ENCODE peak calls at places on chromosome 10, in seven cellular contexts. One of them, this sample, is unnamed.

GRCh38 chr10:33066558-33067236 is 108.7 kb upstream of the ITGB1 start:
- DNase-seq in aorta: no peak
- DNase-seq in body of pancreas: no peak
- DNase-seq in pancreas: no peak
- DNase-seq in transverse colon: no peak
- DNase-seq in OCI-LY7: no peak
- DNase-seq in mammary epithelial cell: no peak
- DNase-seq in this sample: no peak

GRCh38 chr10:77410523-77410922 is 227.1 kb downstream of the KCNMA1 start:
- DNase-seq in aorta: no peak
- DNase-seq in body of pancreas: no peak
- DNase-seq in pancreas: no peak
- DNase-seq in transverse colon: no peak
- DNase-seq in OCI-LY7: no peak
- DNase-seq in mammary epithelial cell: no peak
- DNase-seq in this sample: no peak

GRCh38 chr10:110568055-110568735 is 700 bp downstream of the SMC3 start:
- DNase-seq in aorta: no peak
- DNase-seq in body of pancreas: no peak
- DNase-seq in pancreas: no peak
- DNase-seq in transverse colon: peak; percentile 39
- DNase-seq in OCI-LY7: peak; percentile 63
- DNase-seq in mammary epithelial cell: peak; percentile 33
- DNase-seq in this sample: peak; percentile 63

GRCh38 chr10:22320591-22321155 is at the start of gene BMI1:
- DNase-seq in aorta: peak; percentile 81
- DNase-seq in body of pancreas: peak; percentile 78
- DNase-seq in pancreas: peak; percentile 85
- DNase-seq in transverse colon: peak; percentile 80
- DNase-seq in OCI-LY7: peak; percentile 55
- DNase-seq in mammary epithelial cell: peak; percentile 28
- DNase-seq in this sample: peak; percentile 91

GRCh38 chr10:33223326-33224014 is 111.0 kb downstream of the NRP1 start:
- DNase-seq in aorta: no peak
- DNase-seq in body of pancreas: no peak
- DNase-seq in pancreas: no peak
- DNase-seq in transverse colon: no peak
- DNase-seq in OCI-LY7: no peak
- DNase-seq in mammary epithelial cell: no peak
- DNase-seq in this sample: no peak

GRCh38 chr10:114801411-114801813 is 20.2 kb upstream of the FHIP2A start:
- DNase-seq in aorta: no peak
- DNase-seq in body of pancreas: no peak
- DNase-seq in pancreas: no peak
- DNase-seq in transverse colon: no peak
- DNase-seq in OCI-LY7: peak; percentile 16
- DNase-seq in mammary epithelial cell: no peak
- DNase-seq in this sample: no peak

GRCh38 chr10:110648743-110649651 is 4.9 kb downstream of the RBM20 start:
- DNase-seq in aorta: no peak
- DNase-seq in body of pancreas: no peak
- DNase-seq in pancreas: no peak
- DNase-seq in transverse colon: no peak
- DNase-seq in OCI-LY7: no peak
- DNase-seq in mammary epithelial cell: no peak
- DNase-seq in this sample: no peak

GRCh38 chr10:83922246-83922860 is 217.0 kb upstream of the GHITM start:
- DNase-seq in aorta: no peak
- DNase-seq in body of pancreas: no peak
- DNase-seq in pancreas: no peak
- DNase-seq in transverse colon: no peak
- DNase-seq in OCI-LY7: no peak
- DNase-seq in mammary epithelial cell: no peak
- DNase-seq in this sample: no peak

GRCh38 chr10:52212062-52212461 is 102.0 kb upstream of the DKK1 start:
- DNase-seq in aorta: no peak
- DNase-seq in body of pancreas: no peak
- DNase-seq in pancreas: peak; percentile 38
- DNase-seq in transverse colon: peak; percentile 13
- DNase-seq in OCI-LY7: no peak
- DNase-seq in mammary epithelial cell: no peak
- DNase-seq in this sample: no peak

GRCh38 chr10:104318810-104319684 is 19.2 kb downstream of the ITPRIP start:
- DNase-seq in aorta: peak; percentile 44
- DNase-seq in body of pancreas: no peak
- DNase-seq in pancreas: no peak
- DNase-seq in transverse colon: no peak
- DNase-seq in OCI-LY7: no peak
- DNase-seq in mammary epithelial cell: no peak
- DNase-seq in this sample: peak; percentile 67

GRCh38 chr10:102614888-102615287 is 29.4 kb upstream of the TRIM8 start:
- DNase-seq in aorta: no peak
- DNase-seq in body of pancreas: no peak
- DNase-seq in pancreas: no peak
- DNase-seq in transverse colon: no peak
- DNase-seq in OCI-LY7: no peak
- DNase-seq in mammary epithelial cell: no peak
- DNase-seq in this sample: no peak

GRCh38 chr10:1432161-1432560 is 305.2 kb downstream of the ADARB2 start:
- DNase-seq in aorta: no peak
- DNase-seq in body of pancreas: peak; percentile 33
- DNase-seq in pancreas: peak; percentile 17
- DNase-seq in transverse colon: no peak
- DNase-seq in OCI-LY7: no peak
- DNase-seq in mammary epithelial cell: no peak
- DNase-seq in this sample: no peak

GRCh38 chr10:6292741-6293151 is 90.0 kb downstream of the PFKFB3 start:
- DNase-seq in aorta: no peak
- DNase-seq in body of pancreas: no peak
- DNase-seq in pancreas: no peak
- DNase-seq in transverse colon: no peak
- DNase-seq in OCI-LY7: no peak
- DNase-seq in mammary epithelial cell: no peak
- DNase-seq in this sample: no peak

GRCh38 chr10:43453266-43453831 is 16.4 kb downstream of the ZNF487 start:
- DNase-seq in aorta: no peak
- DNase-seq in body of pancreas: no peak
- DNase-seq in pancreas: no peak
- DNase-seq in transverse colon: no peak
- DNase-seq in OCI-LY7: peak; percentile 60
- DNase-seq in mammary epithelial cell: no peak
- DNase-seq in this sample: no peak

GRCh38 chr10:95635319-95635733 is 21.2 kb downstream of the ALDH18A1 start:
- DNase-seq in aorta: no peak
- DNase-seq in body of pancreas: no peak
- DNase-seq in pancreas: no peak
- DNase-seq in transverse colon: no peak
- DNase-seq in OCI-LY7: no peak
- DNase-seq in mammary epithelial cell: no peak
- DNase-seq in this sample: no peak

GRCh38 chr10:50326757-50327701 is 75.7 kb upstream of the ASAH2 start:
- DNase-seq in aorta: peak; percentile 68
- DNase-seq in body of pancreas: no peak
- DNase-seq in pancreas: peak; percentile 25
- DNase-seq in transverse colon: no peak
- DNase-seq in OCI-LY7: no peak
- DNase-seq in mammary epithelial cell: peak; percentile 61
- DNase-seq in this sample: peak; percentile 46

GRCh38 chr10:1180071-1180730 is 124.0 kb downstream of the WDR37 start:
- DNase-seq in aorta: no peak
- DNase-seq in body of pancreas: no peak
- DNase-seq in pancreas: no peak
- DNase-seq in transverse colon: no peak
- DNase-seq in OCI-LY7: no peak
- DNase-seq in mammary epithelial cell: no peak
- DNase-seq in this sample: no peak

DNA sequence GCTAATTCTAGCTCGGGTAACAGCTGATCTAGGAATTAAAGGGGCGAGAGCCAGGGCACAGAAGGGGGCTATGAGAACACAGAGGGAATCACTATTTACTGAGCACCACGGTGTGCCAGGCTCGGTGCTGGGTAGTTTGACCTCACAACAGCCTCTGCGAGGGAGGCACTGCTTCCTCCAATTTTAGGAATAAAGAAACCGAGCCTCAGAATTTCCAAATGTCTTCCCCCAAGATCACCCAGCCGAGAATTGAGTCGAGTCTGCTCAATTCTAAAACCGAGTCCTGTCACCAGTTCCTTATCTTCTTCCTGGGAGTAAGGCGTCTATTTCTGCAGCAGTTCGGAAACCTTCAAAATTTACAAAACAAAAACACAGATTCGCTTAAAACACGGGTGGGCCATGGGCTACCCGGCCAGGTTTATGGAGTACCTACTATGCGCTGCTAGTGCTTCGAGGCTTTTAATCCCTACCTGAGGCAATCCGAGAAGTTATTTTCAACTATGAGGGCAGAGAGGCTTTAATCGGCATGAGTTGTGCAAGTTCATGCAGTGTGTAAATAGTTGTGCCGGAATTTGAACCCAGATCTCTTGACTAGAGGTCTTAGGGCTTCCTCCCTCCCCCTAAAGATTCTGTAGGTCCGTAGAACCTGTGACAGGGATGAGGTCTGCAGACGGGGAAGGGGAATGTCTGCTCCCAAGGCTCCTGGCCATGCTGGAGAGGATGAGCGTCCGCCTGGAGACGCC is 873 bp upstream of the HMX2 start:
- DNase-seq in aorta: no peak
- DNase-seq in body of pancreas: no peak
- DNase-seq in pancreas: no peak
- DNase-seq in transverse colon: no peak
- DNase-seq in OCI-LY7: no peak
- DNase-seq in mammary epithelial cell: no peak
- DNase-seq in this sample: no peak
- H3K4me1 ChIP-seq in aorta: no peaks in the 10 kb centered on the region
- H3K4me1 ChIP-seq in body of pancreas: peaks cover 51% of the 10 kb centered on the region
- H3K4me1 ChIP-seq in pancreas: peaks cover 22% of the 10 kb centered on the region
- H3K4me1 ChIP-seq in transverse colon: peaks cover 10% of the 10 kb centered on the region
- H3K4me1 ChIP-seq in OCI-LY7: peaks cover 14% of the 10 kb centered on the region
- H3K4me1 ChIP-seq in mammary epithelial cell: peaks cover 33% of the 10 kb centered on the region
- H3K4me1 ChIP-seq in this sample: peaks cover 8% of the 10 kb centered on the region

GRCh38 chr10:89236221-89236620 is 15.4 kb downstream of the LIPA start:
- DNase-seq in aorta: no peak
- DNase-seq in body of pancreas: no peak
- DNase-seq in pancreas: no peak
- DNase-seq in transverse colon: no peak
- DNase-seq in OCI-LY7: no peak
- DNase-seq in mammary epithelial cell: no peak
- DNase-seq in this sample: no peak

GRCh38 chr10:89241491-89242339 is 9.9 kb downstream of the LIPA start:
- DNase-seq in aorta: no peak
- DNase-seq in body of pancreas: no peak
- DNase-seq in pancreas: no peak
- DNase-seq in transverse colon: no peak
- DNase-seq in OCI-LY7: no peak
- DNase-seq in mammary epithelial cell: peak; percentile 43
- DNase-seq in this sample: no peak

GRCh38 chr10:89238956-89239713 is 12.4 kb downstream of the LIPA start:
- DNase-seq in aorta: no peak
- DNase-seq in body of pancreas: no peak
- DNase-seq in pancreas: no peak
- DNase-seq in transverse colon: no peak
- DNase-seq in OCI-LY7: no peak
- DNase-seq in mammary epithelial cell: no peak
- DNase-seq in this sample: no peak

GRCh38 chr10:89235073-89235798 is 16.3 kb downstream of the LIPA start:
- DNase-seq in aorta: peak; percentile 89
- DNase-seq in body of pancreas: no peak
- DNase-seq in pancreas: no peak
- DNase-seq in transverse colon: peak; percentile 46
- DNase-seq in OCI-LY7: no peak
- DNase-seq in mammary epithelial cell: no peak
- DNase-seq in this sample: peak; percentile 29

DNA sequence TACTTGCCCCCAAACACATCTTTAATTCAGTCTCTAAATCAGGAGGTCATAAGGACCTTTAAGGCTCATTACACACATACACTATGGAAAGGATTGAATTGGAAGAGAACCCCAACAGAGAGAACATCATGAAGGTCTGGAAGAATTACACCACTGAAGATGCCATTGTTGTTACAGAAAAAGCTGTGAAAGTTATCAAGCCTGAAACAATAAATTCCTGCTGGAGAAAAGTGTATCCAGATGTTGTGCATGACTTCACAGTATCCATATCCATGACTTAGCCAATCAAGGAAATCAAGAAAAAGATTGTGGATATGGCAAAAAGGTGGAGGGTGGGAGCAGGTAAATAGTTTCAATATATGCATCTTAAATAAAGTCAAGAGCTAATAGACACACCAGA is 13.7 kb downstream of the LIPA start:
- DNase-seq in aorta: no peak
- DNase-seq in body of pancreas: no peak
- DNase-seq in pancreas: no peak
- DNase-seq in transverse colon: no peak
- DNase-seq in OCI-LY7: no peak
- DNase-seq in mammary epithelial cell: no peak
- DNase-seq in this sample: no peak
- H3K4me1 ChIP-seq in aorta: no peaks in the 10 kb centered on the region
- H3K4me1 ChIP-seq in body of pancreas: no peaks in the 10 kb centered on the region
- H3K4me1 ChIP-seq in pancreas: no peaks in the 10 kb centered on the region
- H3K4me1 ChIP-seq in transverse colon: no peaks in the 10 kb centered on the region
- H3K4me1 ChIP-seq in OCI-LY7: peaks cover 5% of the 10 kb centered on the region
- H3K4me1 ChIP-seq in mammary epithelial cell: peaks cover 19% of the 10 kb centered on the region
- H3K4me1 ChIP-seq in this sample: no peaks in the 10 kb centered on the region

GRCh38 chr10:60930237-60930636 is 13.7 kb downstream of the RHOBTB1 start:
- DNase-seq in aorta: no peak
- DNase-seq in body of pancreas: no peak
- DNase-seq in pancreas: no peak
- DNase-seq in transverse colon: no peak
- DNase-seq in OCI-LY7: no peak
- DNase-seq in mammary epithelial cell: no peak
- DNase-seq in this sample: no peak
- H3K4me1 ChIP-seq in aorta: no peaks in the 10 kb centered on the region
- H3K4me1 ChIP-seq in body of pancreas: peaks cover 8% of the 10 kb centered on the region
- H3K4me1 ChIP-seq in pancreas: no peaks in the 10 kb centered on the region
- H3K4me1 ChIP-seq in transverse colon: no peaks in the 10 kb centered on the region
- H3K4me1 ChIP-seq in OCI-LY7: no peaks in the 10 kb centered on the region
- H3K4me1 ChIP-seq in mammary epithelial cell: no peaks in the 10 kb centered on the region
- H3K4me1 ChIP-seq in this sample: peaks cover 4% of the 10 kb centered on the region

GRCh38 chr10:62048919-62049636 is 147.6 kb downstream of the ARID5B start:
- DNase-seq in aorta: peak; percentile 91
- DNase-seq in body of pancreas: peak; percentile 50
- DNase-seq in pancreas: peak; percentile 59
- DNase-seq in transverse colon: peak; percentile 79
- DNase-seq in OCI-LY7: peak; percentile 51
- DNase-seq in mammary epithelial cell: peak; percentile 95
- DNase-seq in this sample: peak; percentile 96
- H3K4me1 ChIP-seq in aorta: peaks cover 7% of the 10 kb centered on the region
- H3K4me1 ChIP-seq in body of pancreas: peaks cover 14% of the 10 kb centered on the region
- H3K4me1 ChIP-seq in pancreas: peaks cover 6% of the 10 kb centered on the region
- H3K4me1 ChIP-seq in transverse colon: peaks cover 38% of the 10 kb centered on the region
- H3K4me1 ChIP-seq in OCI-LY7: peaks cover 81% of the 10 kb centered on the region
- H3K4me1 ChIP-seq in mammary epithelial cell: peaks cover 48% of the 10 kb centered on the region
- H3K4me1 ChIP-seq in this sample: peaks cover 43% of the 10 kb centered on the region